ENCODE peak calls at places on chromosomes 1 and 21, in six cellular contexts. Z is H1, W is neural progenitor cell, F is GM12878, N is IMR-90, X is OCI-LY7. Y is an unnamed sample.
A peak's percentile ranks its signal among the peaks of the same experiment; 100 is the strongest.

GRCh38 chr1:167763525-167764220 is 41.9 kb downstream of the MPZL1 start:
- DNase-seq in F (no peak), Z (no peak), N (no peak), W (no peak), X (no peak), Y (no peak)

GRCh38 chr1:110047463-110047862 is 13.0 kb downstream of the STRIP1 start:
- DNase-seq in F (no peak), N (no peak), Z (no peak), W (no peak), X (no peak), Y (no peak)

GRCh38 chr1:12601690-12602632 is 16.0 kb downstream of the DHRS3 start:
- DNase-seq in Z (no peak), F (no peak), X (no peak), N (peak; percentile 97), W (peak; percentile 38), Y (no peak)

GRCh38 chr1:41535236-41535720 is 50.8 kb upstream of the EDN2 start:
- DNase-seq in Z (no peak), X (no peak), W (no peak), F (no peak), N (no peak), Y (no peak)

GRCh38 chr1:214332950-214333798 is 52.2 kb downstream of the SMYD2 start:
- DNase-seq in Z (no peak), W (peak; percentile 56), F (no peak), N (peak; percentile 65), X (peak; percentile 37), Y (peak; percentile 14)

GRCh38 chr1:66271216-66271903 is 262.6 kb upstream of the SGIP1 start:
- DNase-seq in X (peak; percentile 88), W (peak; percentile 14), F (no peak), N (peak; percentile 99), Z (peak; percentile 7), Y (peak; percentile 48)

GRCh38 chr1:99465176-99465900 is 180.6 kb upstream of the PALMD start:
- DNase-seq in N (peak; percentile 90), F (no peak), Z (no peak), X (no peak), W (no peak), Y (no peak)

GRCh38 chr1:118483245-118484006 is 298.4 kb upstream of the SPAG17 start:
- DNase-seq in N (no peak), X (no peak), W (no peak), Z (peak; percentile 31), F (no peak), Y (no peak)

GRCh38 chr1:7491089-7491817 is 279.8 kb upstream of the VAMP3 start:
- DNase-seq in W (no peak), X (no peak), Z (no peak), F (no peak), N (peak; percentile 77), Y (no peak)

GRCh38 chr1:34478460-34479076 is 276.3 kb upstream of the GJB5 start:
- DNase-seq in F (no peak), N (no peak), X (no peak), W (peak; percentile 66), Z (no peak), Y (no peak)

GRCh38 chr1:29682171-29682917 is 446.0 kb downstream of the PTPRU start:
- DNase-seq in X (no peak), Z (no peak), N (no peak), F (no peak), W (peak; percentile 23), Y (no peak)

GRCh38 chr1:89708727-89709375 is 75.9 kb downstream of the LRRC8C start:
- DNase-seq in N (peak; percentile 28), X (no peak), Z (no peak), W (peak; percentile 30), F (no peak), Y (no peak)

GRCh38 chr1:8910331-8910730 is 31.8 kb upstream of the ENO1 start:
- DNase-seq in Z (no peak), F (no peak), X (no peak), N (no peak), W (no peak), Y (no peak)

GRCh38 chr1:115649964-115650363 is 8.2 kb downstream of the VANGL1 start:
- DNase-seq in W (peak; percentile 40), N (no peak), Z (no peak), F (no peak), X (no peak), Y (no peak)

GRCh38 chr1:150009604-150010387 is 730 bp downstream of the OTUD7B start:
- DNase-seq in N (peak; percentile 90), W (peak; percentile 67), X (peak; percentile 9), Z (no peak), F (no peak), Y (peak; percentile 26)

GRCh38 chr1:227774721-227775665 is 39.8 kb downstream of the SNAP47 start:
- DNase-seq in Z (no peak), N (no peak), X (no peak), W (no peak), F (no peak), Y (no peak)

GRCh38 chr1:178502330-178502714 is 5.6 kb upstream of the CLEC20A start:
- DNase-seq in F (no peak), W (no peak), Z (no peak), X (no peak), N (no peak), Y (no peak)

GRCh38 chr21:23837564-23837963 is 1769.7 kb downstream of the MRPL39 start:
- DNase-seq in N (no peak), F (no peak), W (no peak), X (no peak), Z (no peak), Y (no peak)

GRCh38 chr21:43341349-43342163 is 85.4 kb downstream of the SIK1 start:
- DNase-seq in Z (no peak), F (no peak), W (no peak), X (no peak), N (peak; percentile 65), Y (no peak)

GRCh38 chr1:195195423-195196057 is 1412.7 kb downstream of the KCNT2 start:
- DNase-seq in X (peak; percentile 3), F (peak; percentile 95), Z (no peak), W (no peak), N (no peak), Y (peak; percentile 19)

GRCh38 chr1:234975122-234975940 is 153.3 kb downstream of the TOMM20 start:
- DNase-seq in N (peak; percentile 95), W (no peak), Z (no peak), F (no peak), X (no peak), Y (no peak)

GRCh38 chr1:14467112-14467511 is 131.4 kb upstream of the KAZN start:
- DNase-seq in W (no peak), X (no peak), Z (no peak), N (no peak), F (no peak), Y (no peak)

GRCh38 chr1:191707288-191707687 is 451.0 kb upstream of the RGS18 start:
- DNase-seq in N (peak; percentile 49), W (no peak), Z (no peak), X (no peak), F (no peak), Y (no peak)

GRCh38 chr1:30984167-30984870 is 75.8 kb upstream of the SDC3 start:
- DNase-seq in W (no peak), F (no peak), N (no peak), X (no peak), Z (no peak), Y (no peak)

GRCh38 chr1:188782220-188782841 is 1695.3 kb downstream of the BRINP3 start:
- DNase-seq in Z (peak; percentile 23), X (peak; percentile 35), F (no peak), W (peak; percentile 83), N (peak; percentile 51), Y (no peak)

GRCh38 chr1:180609643-180610555 is 21.9 kb upstream of the XPR1 start:
- DNase-seq in Z (no peak), W (no peak), F (no peak), X (peak; percentile 5), N (peak; percentile 34), Y (no peak)

GRCh38 chr21:46188226-46189212 is 4.3 kb upstream of the SPATC1L start:
- DNase-seq in Z (no peak), W (no peak), F (no peak), X (no peak), N (peak; percentile 58), Y (no peak)

GRCh38 chr21:46190491-46191131 is 6.4 kb upstream of the SPATC1L start:
- DNase-seq in F (no peak), Z (no peak), N (no peak), X (no peak), W (no peak), Y (no peak)

GRCh38 chr21:46189213-46189958 is 5.1 kb upstream of the SPATC1L start:
- DNase-seq in X (no peak), W (no peak), Z (no peak), F (no peak), N (peak; percentile 58), Y (no peak)

GRCh38 chr21:46191257-46191685 is 7.0 kb upstream of the SPATC1L start:
- DNase-seq in Z (no peak), W (no peak), F (no peak), N (peak; percentile 85), X (no peak), Y (no peak)

GRCh38 chr21:46189959-46190490 is 5.8 kb upstream of the SPATC1L start:
- DNase-seq in N (no peak), Z (no peak), W (no peak), X (no peak), F (no peak), Y (no peak)
- H3K4me3 ChIP-seq in N (no peak overlapping the region), Z (no peak overlapping the region), W (no peak overlapping the region), X (no peak overlapping the region), F (no peak overlapping the region), Y (no peak overlapping the region)

DNA sequence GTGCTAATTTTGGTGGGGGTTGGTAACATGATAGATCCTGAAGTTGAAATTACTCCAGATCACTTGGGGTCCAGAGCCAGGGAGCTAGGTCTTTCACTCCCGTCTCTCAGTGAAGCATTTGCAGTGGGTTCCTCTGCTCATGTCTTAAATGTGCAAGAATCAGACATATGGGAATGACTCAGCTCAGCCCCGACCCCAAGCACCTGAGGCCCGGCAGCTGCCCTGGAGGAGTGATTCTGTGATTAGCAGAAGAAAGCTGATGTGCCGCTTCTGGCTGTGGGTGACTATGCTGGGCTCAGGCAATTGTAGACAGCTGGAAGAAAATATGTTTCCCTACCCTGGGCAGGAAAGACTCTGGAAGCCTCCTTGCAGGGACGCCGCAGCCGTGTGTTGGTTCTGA is 601.7 kb downstream of the NPHP4 start:
- DNase-seq in N (no peak), X (no peak), W (no peak), Z (no peak), F (no peak), Y (no peak)
- H3K4me1 ChIP-seq in N (no peaks in the 10 kb centered on the region), X (no peaks in the 10 kb centered on the region), W (no peaks in the 10 kb centered on the region), Z (no peaks in the 10 kb centered on the region), F (no peaks in the 10 kb centered on the region), Y (peaks cover 51% of the 10 kb centered on the region)

GRCh38 chr1:16451868-16452528 is 11.5 kb downstream of the NECAP2 start:
- DNase-seq in X (no peak), F (no peak), Z (no peak), W (no peak), N (no peak), Y (no peak)
- H3K36me3 ChIP-seq in X (peaks cover 98% of the 10 kb centered on the region), F (peaks cover 39% of the 10 kb centered on the region), Z (peaks cover 13% of the 10 kb centered on the region), W (no peaks in the 10 kb centered on the region), N (peaks cover 70% of the 10 kb centered on the region), Y (peaks cover 76% of the 10 kb centered on the region)

GRCh38 chr1:47656719-47657685 is 219.2 kb downstream of the FOXD2 start:
- DNase-seq in W (no peak), F (no peak), N (peak; percentile 39), Z (no peak), X (no peak), Y (no peak)
- H3K4me3 ChIP-seq in W (no peak overlapping the region), F (no peak overlapping the region), N (no peak overlapping the region), Z (no peak overlapping the region), X (no peak overlapping the region), Y (no peak overlapping the region)